ENCODE peak calls at places on chromosomes 11 and 22, in five cellular contexts. M is H1, Q is K562, B is HepG2, W is GM23338. C is an unnamed sample.

GRCh38 chr22:46370584-46371373 is 35.3 kb downstream of the TRMU start:
- DNase-seq in M (no peak), Q (no peak), B (peak), W (no peak), C (no peak)

GRCh38 chr11:47518212-47518959 is 34.5 kb downstream of the CELF1 start:
- DNase-seq in M (no peak), Q (peak), B (no peak), W (no peak), C (no peak)

GRCh38 chr22:17957683-17958082 is 66.7 kb downstream of the MICAL3 start:
- DNase-seq in M (no peak), Q (no peak), B (no peak), W (no peak), C (no peak)

GRCh38 chr11:127182586-127183203 is 182.1 kb upstream of the KIRREL3 start:
- DNase-seq in M (no peak), Q (no peak), B (no peak), W (no peak), C (no peak)

GRCh38 chr11:32809313-32809712 is 14.9 kb upstream of the CCDC73 start:
- DNase-seq in M (peak), Q (peak), B (peak), W (peak), C (no peak)

GRCh38 chr11:61352038-61352437 is 9.6 kb downstream of the CYB561A3 start:
- DNase-seq in M (no peak), Q (no peak), B (no peak), W (no peak), C (no peak)

GRCh38 chr11:45725776-45726606 is 60.6 kb upstream of the CHST1 start:
- DNase-seq in M (no peak), Q (no peak), B (no peak), W (no peak), C (no peak)

GRCh38 chr11:106937113-106937512 is 81.2 kb downstream of the GUCY1A2 start:
- DNase-seq in M (no peak), Q (no peak), B (no peak), W (no peak), C (no peak)

GRCh38 chr22:39242809-39243442 is 1.9 kb downstream of the PDGFB start:
- DNase-seq in M (peak), Q (no peak), B (peak), W (peak), C (no peak)

GRCh38 chr22:35587447-35587870 is 29.7 kb downstream of the MB start:
- DNase-seq in M (no peak), Q (no peak), B (no peak), W (no peak), C (no peak)

GRCh38 chr11:128911701-128912100 is 20.5 kb downstream of the KCNJ5 start:
- DNase-seq in M (no peak), Q (no peak), B (no peak), W (no peak), C (no peak)

GRCh38 chr11:606245-606644 is 9.5 kb downstream of the IRF7 start:
- DNase-seq in M (no peak), Q (no peak), B (no peak), W (no peak), C (no peak)

GRCh38 chr11:72229925-72230763 is 5.6 kb downstream of the INPPL1 start:
- DNase-seq in M (no peak), Q (no peak), B (no peak), W (no peak), C (no peak)

GRCh38 chr11:37394236-37394870 is 796.3 kb upstream of the RAG2 start:
- DNase-seq in M (no peak), Q (peak), B (no peak), W (no peak), C (no peak)

GRCh38 chr11:124608146-124608545 is 3.1 kb upstream of the PANX3 start:
- DNase-seq in M (no peak), Q (peak), B (no peak), W (no peak), C (no peak)

GRCh38 chr22:30649430-30650007 is 13.9 kb downstream of the SLC35E4 start:
- DNase-seq in M (no peak), Q (peak), B (no peak), W (no peak), C (no peak)

GRCh38 chr11:95088946-95089619 is 563 bp upstream of the ENDOD1 start:
- DNase-seq in M (no peak), Q (no peak), B (no peak), W (peak), C (no peak)

GRCh38 chr22:32080904-32081303 is 37.8 kb downstream of the SLC5A1 start:
- DNase-seq in M (no peak), Q (peak), B (peak), W (peak), C (peak)

GRCh38 chr11:35622070-35622469 is 3.8 kb downstream of the FJX1 start:
- DNase-seq in M (no peak), Q (no peak), B (peak), W (peak), C (no peak)

GRCh38 chr11:86955674-86956522 is 703 bp upstream of the FZD4 start:
- DNase-seq in M (peak), Q (peak), B (peak), W (peak), C (peak)

GRCh38 chr11:86952933-86953637 is 2.1 kb downstream of the FZD4 start:
- DNase-seq in M (no peak), Q (no peak), B (no peak), W (peak), C (no peak)

GRCh38 chr11:86952221-86952875 is 2.8 kb downstream of the FZD4 start:
- DNase-seq in M (no peak), Q (no peak), B (no peak), W (no peak), C (no peak)

GRCh38 chr11:86954288-86955110 is 696 bp downstream of the FZD4 start:
- DNase-seq in M (no peak), Q (peak), B (no peak), W (peak), C (no peak)

GRCh38 chr11:86955111-86955673 is at the start of gene FZD4:
- DNase-seq in M (peak), Q (peak), B (peak), W (peak), C (no peak)
- TF ChIP-seq POLR2AphosphoS5 in M (peak), Q (peak), B (peak), W (peak), C (no peak)

GRCh38 chr11:85922367-85922766 is 67.2 kb downstream of the CCDC83 start:
- DNase-seq in M (no peak), Q (no peak), B (no peak), W (no peak), C (peak)
- TF ChIP-seq CREB1 in M (no peak), Q (no peak), B (no peak), W (no peak), C (no peak)

GRCh38 chr22:43241699-43242386 is 54.9 kb upstream of the TTLL12 start:
- DNase-seq in M (no peak), Q (no peak), B (no peak), W (no peak), C (no peak)
- TF ChIP-seq POLR2AphosphoS5 in M (no peak), Q (no peak), B (no peak), W (no peak), C (no peak)

DNA sequence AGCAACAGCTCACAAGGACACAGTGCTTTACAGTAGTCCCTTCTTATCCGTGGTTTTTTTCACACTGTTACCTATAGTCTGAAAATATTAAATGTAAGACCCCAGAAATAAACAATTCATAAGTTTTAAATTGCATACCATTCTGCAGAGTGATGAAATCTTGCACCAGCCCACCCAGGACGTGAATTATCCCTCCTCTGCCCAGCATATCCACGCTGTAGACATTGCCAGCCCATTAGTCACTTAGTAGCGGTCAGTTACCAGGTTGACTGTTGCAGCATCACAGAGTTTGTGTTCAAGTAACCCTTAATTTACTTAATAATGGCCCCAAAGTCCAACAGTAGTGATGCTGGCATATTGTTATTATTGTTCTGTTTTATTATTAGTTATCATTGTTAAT is 3.6 kb downstream of the CLTCL1 start:
- DNase-seq in M (no peak), Q (no peak), B (no peak), W (no peak), C (no peak)
- TF ChIP-seq CREB1 in M (no peak), Q (no peak), B (no peak), W (no peak), C (no peak)

DNA sequence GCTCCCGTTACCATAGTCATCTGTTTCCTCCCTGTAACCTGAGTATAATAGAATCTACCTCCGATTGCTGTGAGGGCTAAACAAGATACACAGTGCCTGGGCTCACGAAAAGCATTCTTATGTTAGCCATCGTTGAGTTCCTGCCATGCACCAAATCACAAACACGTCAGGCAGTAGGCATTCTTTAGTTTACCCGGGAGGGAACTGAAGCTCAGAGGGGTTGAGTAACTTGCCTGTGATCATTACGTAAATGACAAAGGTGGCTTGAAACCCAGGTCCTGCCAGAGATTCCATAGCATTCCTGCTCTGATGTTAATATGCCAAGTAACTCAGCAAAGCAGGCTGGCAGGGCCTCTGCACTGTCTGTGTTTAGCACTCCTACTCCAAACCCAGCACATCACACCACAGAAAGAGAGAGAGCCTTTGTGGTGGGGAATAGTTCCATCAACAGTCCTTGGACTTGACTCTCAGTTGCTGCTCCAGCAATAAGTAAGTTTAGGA is 1.4 kb downstream of the SCN2B start:
- DNase-seq in M (no peak), Q (no peak), B (peak), W (no peak), C (no peak)
- TF ChIP-seq POLR2AphosphoS5 in M (no peak), Q (no peak), B (no peak), W (no peak), C (no peak)